ENCODE peak calls at places on chromosomes 6 and 20, in six cellular contexts. R is activated CD4-positive, CD25-positive, alpha-beta regulatory T cell treated with anti-CD3 and anti-CD28 coated beads, Interleukin-2, amount 50 U/mL, for 16 hours; D is HTR-8/SVneo; N is activated T-cell treated with anti-CD3 and anti-CD28 coated beads for 1 hour; U is stimulated activated CD4-positive, alpha-beta T cell treated with anti-CD3 and anti-CD28 coated beads, Interleukin-15, amount 100 ng/mL, for 24 hours; L is germinal center. M is an unnamed sample.

GRCh38 chr6:157188213-157188612 is 135.1 kb downstream of the TMEM242 start:
- DNase-seq in R (no peak), D (no peak), N (no peak), U (no peak), L (no peak), M (no peak)

GRCh38 chr6:115120394-115120793 is 777.6 kb upstream of the HS3ST5 start:
- DNase-seq in R (no peak), D (no peak), N (no peak), U (no peak), L (no peak), M (no peak)

GRCh38 chr6:70371454-70372105 is 41.7 kb upstream of the FAM135A start:
- DNase-seq in R (no peak), D (peak), N (no peak), U (no peak), L (peak), M (peak)

GRCh38 chr20:64224344-64225165 is 31.0 kb upstream of the PCMTD2 start:
- DNase-seq in R (no peak), D (peak), N (no peak), U (no peak), L (no peak), M (peak)

GRCh38 chr20:8661229-8662023 is 407.5 kb upstream of the PLCB4 start:
- DNase-seq in R (no peak), D (no peak), N (no peak), U (no peak), L (no peak), M (no peak)

GRCh38 chr6:128827675-128828464 is 55.1 kb upstream of the LAMA2 start:
- DNase-seq in R (no peak), D (no peak), N (no peak), U (no peak), L (no peak), M (no peak)

GRCh38 chr20:2101057-2101934 is at the start of gene STK35:
- DNase-seq in R (no peak), D (peak), N (no peak), U (peak), L (no peak), M (peak)

GRCh38 chr6:121651420-121651819 is 216.0 kb downstream of the GJA1 start:
- DNase-seq in R (no peak), D (no peak), N (no peak), U (peak), L (no peak), M (no peak)

GRCh38 chr20:18001131-18001921 is 32.5 kb downstream of the MGME1 start:
- DNase-seq in R (no peak), D (no peak), N (no peak), U (no peak), L (no peak), M (peak)

GRCh38 chr6:33592595-33593413 is 12.7 kb upstream of the BAK1 start:
- DNase-seq in R (no peak), D (no peak), N (peak), U (peak), L (peak), M (no peak)

GRCh38 chr6:96465321-96465903 is 56.2 kb upstream of the UFL1 start:
- DNase-seq in R (no peak), D (no peak), N (no peak), U (no peak), L (no peak), M (no peak)

GRCh38 chr6:548517-548916 is 108.4 kb downstream of the HUS1B start:
- DNase-seq in R (no peak), D (no peak), N (no peak), U (peak), L (no peak), M (no peak)

GRCh38 chr6:167279766-167280440 is 11.2 kb upstream of the UNC93A start:
- DNase-seq in R (no peak), D (no peak), N (no peak), U (no peak), L (no peak), M (no peak)

GRCh38 chr6:139540276-139540675 is 165.8 kb upstream of the CITED2 start:
- DNase-seq in R (no peak), D (no peak), N (peak), U (peak), L (no peak), M (peak)

GRCh38 chr20:5770240-5770986 is 20.2 kb downstream of the SHLD1 start:
- DNase-seq in R (no peak), D (no peak), N (no peak), U (no peak), L (no peak), M (no peak)

GRCh38 chr20:25273046-25273445 is 25.2 kb downstream of the PYGB start:
- DNase-seq in R (no peak), D (no peak), N (no peak), U (peak), L (no peak), M (no peak)

GRCh38 chr20:25864986-25865714 is 168.5 kb upstream of the ZNF337 start:
- DNase-seq in R (no peak), D (no peak), N (no peak), U (no peak), L (no peak), M (no peak)

GRCh38 chr20:44959082-44959895 is 908 bp downstream of the TOMM34 start:
- DNase-seq in R (peak), D (peak), N (peak), U (peak), L (peak), M (peak)

GRCh38 chr6:628772-629171 is 28.1 kb downstream of the HUS1B start:
- DNase-seq in R (no peak), D (no peak), N (no peak), U (peak), L (no peak), M (no peak)

GRCh38 chr20:6058684-6059295 is 4.9 kb upstream of the LRRN4 start:
- DNase-seq in R (no peak), D (no peak), N (no peak), U (no peak), L (no peak), M (no peak)

GRCh38 chr6:130035211-130035610 is 16.8 kb downstream of the L3MBTL3 start:
- DNase-seq in R (no peak), D (no peak), N (no peak), U (no peak), L (no peak), M (no peak)

GRCh38 chr20:34639755-34640222 is 37.1 kb downstream of the PIGU start:
- DNase-seq in R (no peak), D (no peak), N (no peak), U (no peak), L (no peak), M (no peak)

GRCh38 chr6:10411915-10412164 is 3.0 kb downstream of the TFAP2A start:
- DNase-seq in R (no peak), D (no peak), N (no peak), U (no peak), L (no peak), M (no peak)

GRCh38 chr6:13302751-13303667 is 25.3 kb downstream of the TBC1D7 start:
- DNase-seq in R (no peak), D (peak), N (no peak), U (peak), L (peak), M (peak)

M was measured in RKO.